ENCODE peak calls at places on chromosomes 12 and 14, in four cellular contexts. B, L, H and D are unnamed samples. For H3K4me1, the result is how much of the 10 kb centered on the place peaks cover.

GRCh38 chr14:92718659-92719058 is 29.8 kb downstream of the LGMN start:
- DNase-seq in L (no peak), H (no peak), B (no peak), D (no peak)

GRCh38 chr14:36690301-36691020 is 28.8 kb downstream of the PAX9 start:
- DNase-seq in B (peak), L (no peak), H (no peak), D (no peak)

GRCh38 chr12:4997939-4998338 is 45.7 kb upstream of the KCNA5 start:
- DNase-seq in L (no peak), B (peak), H (no peak), D (no peak)

GRCh38 chr12:119940881-119941280 is 48.2 kb upstream of the BICDL1 start:
- DNase-seq in B (peak), H (no peak), L (peak), D (no peak)

GRCh38 chr14:50804181-50804721 is 26.7 kb downstream of the NIN start:
- DNase-seq in H (no peak), L (no peak), B (no peak), D (no peak)

GRCh38 chr12:123942277-123942653 is 30.4 kb downstream of the CCDC92 start:
- DNase-seq in L (no peak), H (no peak), B (no peak), D (no peak)

GRCh38 chr14:72457641-72458040 is 436.3 kb downstream of the DPF3 start:
- DNase-seq in L (no peak), B (peak), H (no peak), D (no peak)

GRCh38 chr14:76781648-76782051 is 20.4 kb downstream of the VASH1 start:
- DNase-seq in L (no peak), H (no peak), B (no peak), D (no peak)

GRCh38 chr14:22667881-22668280 is 23.7 kb upstream of the OR6J1 start:
- DNase-seq in H (no peak), B (no peak), L (no peak), D (no peak)

GRCh38 chr12:78928200-78929074 is 63.9 kb downstream of the SYT1 start:
- DNase-seq in B (peak), H (no peak), L (peak), D (no peak)

GRCh38 chr14:95480109-95480886 is 36.2 kb downstream of the SYNE3 start:
- DNase-seq in B (no peak), L (no peak), H (no peak), D (no peak)

GRCh38 chr14:44316647-44317432 is 190.2 kb downstream of the FSCB start:
- DNase-seq in L (peak), H (no peak), B (peak), D (no peak)

GRCh38 chr12:96883571-96883970 is 23.5 kb upstream of the NEDD1 start:
- DNase-seq in B (no peak), L (no peak), H (no peak), D (no peak)

GRCh38 chr12:52879394-52880351 is 25.2 kb downstream of the KRT8 start:
- DNase-seq in L (peak), H (peak), B (peak), D (peak)

GRCh38 chr12:116559330-116560080 is at the start of gene MAP1LC3B2:
- DNase-seq in B (no peak), H (no peak), L (peak), D (no peak)

GRCh38 chr14:35405304-35405996 is 901 bp upstream of the NFKBIA start:
- DNase-seq in B (no peak), L (no peak), H (no peak), D (no peak)

GRCh38 chr14:105447651-105448640 is 26.7 kb upstream of the CRIP2 start:
- DNase-seq in H (no peak), B (no peak), L (no peak), D (no peak)

GRCh38 chr14:64759555-64759938 is 55.3 kb downstream of the PLEKHG3 start:
- DNase-seq in L (no peak), H (no peak), B (no peak), D (no peak)

GRCh38 chr12:29253916-29254625 is 105.0 kb downstream of the FAR2 start:
- DNase-seq in L (no peak), H (no peak), B (no peak), D (no peak)

GRCh38 chr12:54998958-54999510 is 14.5 kb upstream of the TESPA1 start:
- DNase-seq in H (no peak), B (no peak), L (no peak), D (no peak)

GRCh38 chr14:60091550-60092511 is at the start of gene PCNX4:
- DNase-seq in H (peak), L (peak), B (peak), D (peak)

GRCh38 chr14:84969501-84969900 is 560.4 kb upstream of the FLRT2 start:
- DNase-seq in L (no peak), H (no peak), B (no peak), D (no peak)

GRCh38 chr14:105305769-105306168 is 5.0 kb upstream of the BRF1 start:
- DNase-seq in B (no peak), L (no peak), H (no peak), D (no peak)

GRCh38 chr14:54083549-54084239 is 127.1 kb upstream of the BMP4 start:
- DNase-seq in L (no peak), H (no peak), B (no peak), D (no peak)

GRCh38 chr14:103391048-103391447 is 5.8 kb downstream of the MARK3 start:
- DNase-seq in L (peak), B (peak), H (peak), D (no peak)

GRCh38 chr12:32566663-32567634 is 112.2 kb upstream of the DNM1L start:
- DNase-seq in B (no peak), L (no peak), H (no peak), D (no peak)

GRCh38 chr12:55847603-55848329 is 5.0 kb upstream of the MMP19 start:
- DNase-seq in B (no peak), L (no peak), H (peak), D (no peak)

GRCh38 chr12:115737895-115738294 is 539.6 kb downstream of the MED13L start:
- DNase-seq in H (no peak), L (no peak), B (no peak), D (no peak)

GRCh38 chr14:54642950-54643695 is 76.2 kb downstream of the SAMD4A start:
- DNase-seq in H (no peak), B (no peak), L (no peak), D (no peak)

GRCh38 chr14:60250318-60251035 is 1.5 kb downstream of the PPM1A start:
- DNase-seq in H (peak), B (no peak), L (peak), D (peak)

DNA sequence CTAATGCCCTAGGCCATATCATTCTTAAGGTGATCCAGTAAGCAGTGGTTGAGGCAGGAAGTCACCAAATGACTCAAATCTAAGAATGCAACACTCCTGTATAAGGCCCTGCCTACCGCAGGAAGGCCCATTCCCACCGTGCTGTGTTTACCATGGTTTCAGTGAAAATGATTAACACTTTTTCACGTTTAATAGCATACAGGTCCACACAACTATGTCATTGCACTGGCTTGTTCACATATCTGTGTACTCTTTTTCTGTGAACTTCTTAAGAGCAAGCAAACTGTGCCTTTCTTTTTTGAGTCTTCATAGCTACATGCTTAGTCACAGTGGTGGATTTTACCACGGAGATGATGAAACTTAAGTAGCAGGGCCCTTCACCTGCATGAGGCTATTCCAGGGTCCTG is 214.9 kb downstream of the CNTN1 start:
- DNase-seq in B (peak), H (no peak), L (peak), D (no peak)
- H3K4me2 ChIP-seq in B (peak), H (no peak), L (peak), D (no peak)

GRCh38 chr12:130574402-130574801 is 141.7 kb downstream of the RIMBP2 start:
- DNase-seq in B (no peak), H (peak), L (no peak), D (no peak)

GRCh38 chr12:130572553-130572952 is 143.5 kb downstream of the RIMBP2 start:
- DNase-seq in B (no peak), H (peak), L (no peak), D (no peak)

GRCh38 chr12:130571089-130571488 is 145.0 kb downstream of the RIMBP2 start:
- DNase-seq in L (no peak), B (no peak), H (no peak), D (no peak)

GRCh38 chr12:130571734-130572133 is 144.4 kb downstream of the RIMBP2 start:
- DNase-seq in L (no peak), B (no peak), H (no peak), D (no peak)

DNA sequence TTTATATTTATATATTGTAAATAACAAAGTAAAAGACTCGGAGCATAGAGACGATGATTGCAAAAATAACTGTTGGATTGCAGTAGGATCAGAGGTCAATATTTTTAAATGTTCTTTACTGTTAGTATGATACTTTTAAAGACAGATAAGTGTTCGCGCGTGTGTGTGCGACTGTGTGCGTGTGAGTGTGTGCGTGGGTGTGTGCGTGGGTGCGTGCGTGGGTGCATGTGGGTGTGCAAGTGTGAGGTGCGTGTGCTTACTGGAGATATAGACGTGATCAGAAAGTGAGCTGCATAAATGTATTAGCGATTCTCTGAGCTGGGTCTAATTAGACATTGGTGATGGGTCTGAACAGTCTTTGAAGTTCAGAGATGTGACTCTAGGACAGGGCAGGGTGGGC is 142.9 kb downstream of the RIMBP2 start:
- DNase-seq in L (no peak), B (no peak), H (no peak), D (no peak)
- H3K27ac ChIP-seq in L (no peak), B (no peak), H (peak), D (no peak)

DNA sequence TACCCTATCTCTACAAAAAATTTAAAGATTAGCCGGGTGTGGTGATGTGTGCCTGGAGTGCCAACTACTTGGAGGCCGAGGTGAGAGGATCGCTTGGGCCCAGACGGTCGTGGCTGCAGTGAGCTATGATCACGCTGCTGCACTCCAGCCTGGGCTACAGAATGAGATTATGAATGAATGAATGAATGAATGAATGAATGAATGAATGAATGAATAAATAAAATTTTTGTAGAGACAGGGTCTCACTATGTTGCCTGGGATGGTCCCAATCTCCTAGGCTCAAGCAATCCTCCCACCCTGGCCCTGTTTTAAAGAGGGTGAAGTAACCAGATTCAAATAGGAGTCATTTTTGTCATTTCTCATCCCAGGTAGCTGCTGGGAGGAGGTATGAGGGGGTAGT is 176.2 kb upstream of the HIF1A start:
- DNase-seq in H (no peak), L (no peak), B (no peak), D (no peak)
- H3K4me1 ChIP-seq in H (under half), L (under half), B (half or more), D (under half)

DNA sequence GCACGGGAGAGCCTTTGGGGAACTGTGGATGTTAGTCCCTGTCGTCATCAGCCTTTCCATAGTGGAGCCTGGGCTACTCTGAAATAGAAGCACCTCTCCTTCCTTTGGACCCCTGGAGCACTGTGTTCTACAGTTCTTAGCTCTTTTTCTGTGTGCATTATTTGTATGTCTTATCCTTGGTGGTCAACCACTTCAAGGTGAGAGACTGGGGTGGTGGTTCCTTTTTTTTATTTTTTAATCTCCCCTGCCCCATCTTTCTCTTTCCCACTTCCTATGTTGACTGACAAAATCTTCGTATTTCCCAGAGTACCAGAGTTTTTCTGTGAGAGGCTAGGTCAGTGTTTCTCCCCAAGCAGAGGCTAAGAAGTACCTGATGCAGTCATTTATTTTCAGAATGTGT is 111.7 kb downstream of the CRADD start:
- DNase-seq in H (no peak), L (no peak), B (no peak), D (no peak)
- H3K4me2 ChIP-seq in H (no peak), L (no peak), B (no peak), D (no peak)

GRCh38 chr12:50275545-50275944 is 7.8 kb downstream of the LIMA1 start:
- DNase-seq in L (no peak), B (no peak), H (no peak), D (no peak)

GRCh38 chr12:50271724-50272247 is 11.5 kb downstream of the LIMA1 start:
- DNase-seq in H (no peak), L (no peak), B (no peak), D (no peak)

GRCh38 chr12:50276912-50277671 is 6.2 kb downstream of the LIMA1 start:
- DNase-seq in H (peak), L (no peak), B (no peak), D (no peak)

DNA sequence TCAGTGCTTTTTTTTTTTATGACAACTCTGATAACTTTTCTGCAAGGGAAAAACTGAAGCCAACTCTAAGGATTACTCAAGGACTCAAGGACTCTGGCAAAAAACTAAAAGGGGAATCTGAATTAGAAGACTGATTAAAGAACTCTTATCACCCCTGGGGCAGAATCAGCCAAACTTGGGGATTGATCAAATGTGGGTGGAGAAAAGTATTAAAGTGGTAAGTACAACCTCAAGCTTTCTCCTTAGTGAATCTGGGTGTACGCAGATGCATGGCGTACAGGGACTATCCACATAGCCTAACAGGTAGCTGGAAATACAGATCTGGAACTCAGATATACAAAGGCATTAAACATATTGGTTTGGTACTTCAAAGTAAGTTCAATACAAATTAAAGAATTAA is 7.3 kb downstream of the LIMA1 start:
- DNase-seq in L (no peak), B (no peak), H (no peak), D (no peak)
- H3K27ac ChIP-seq in L (no peak), B (no peak), H (no peak), D (no peak)